ENCODE peak calls at places on chromosomes 6 and 20, in nine cellular contexts. One of them, this sample, is unnamed.

GRCh38 chr6:128827675-128828464 is 55.1 kb upstream of the LAMA2 start:
- DNase-seq in activated naive CD4-positive, alpha-beta T cell: no peak
- DNase-seq in GDM1: no peak
- DNase-seq in heart left ventricle: no peak
- DNase-seq in GM12865: no peak
- DNase-seq in HEK293T: no peak
- DNase-seq in HS-27A: no peak
- DNase-seq in IMR-90: peak; percentile 73
- DNase-seq in epithelial cell of esophagus: no peak
- DNase-seq in this sample: no peak

GRCh38 chr6:133705071-133705470 is 183.8 kb upstream of the TCF21 start:
- DNase-seq in activated naive CD4-positive, alpha-beta T cell: no peak
- DNase-seq in GDM1: no peak
- DNase-seq in heart left ventricle: no peak
- DNase-seq in GM12865: no peak
- DNase-seq in HEK293T: no peak
- DNase-seq in HS-27A: peak; percentile 69
- DNase-seq in IMR-90: peak; percentile 91
- DNase-seq in epithelial cell of esophagus: peak; percentile 65
- DNase-seq in this sample: no peak

GRCh38 chr6:166572370-166573261 is 13.9 kb downstream of the RAMACL start:
- DNase-seq in activated naive CD4-positive, alpha-beta T cell: no peak
- DNase-seq in GDM1: no peak
- DNase-seq in heart left ventricle: no peak
- DNase-seq in GM12865: no peak
- DNase-seq in HEK293T: no peak
- DNase-seq in HS-27A: no peak
- DNase-seq in IMR-90: peak; percentile 98
- DNase-seq in epithelial cell of esophagus: peak; percentile 27
- DNase-seq in this sample: no peak

GRCh38 chr6:13275435-13275989 is 52.8 kb downstream of the TBC1D7 start:
- DNase-seq in activated naive CD4-positive, alpha-beta T cell: no peak
- DNase-seq in GDM1: no peak
- DNase-seq in heart left ventricle: no peak
- DNase-seq in GM12865: no peak
- DNase-seq in HEK293T: no peak
- DNase-seq in HS-27A: no peak
- DNase-seq in IMR-90: no peak
- DNase-seq in epithelial cell of esophagus: no peak
- DNase-seq in this sample: no peak

GRCh38 chr6:1200706-1201105 is 111.2 kb upstream of the FOXQ1 start:
- DNase-seq in activated naive CD4-positive, alpha-beta T cell: no peak
- DNase-seq in GDM1: no peak
- DNase-seq in heart left ventricle: no peak
- DNase-seq in GM12865: no peak
- DNase-seq in HEK293T: no peak
- DNase-seq in HS-27A: peak; percentile 88
- DNase-seq in IMR-90: peak; percentile 39
- DNase-seq in epithelial cell of esophagus: no peak
- DNase-seq in this sample: no peak

GRCh38 chr6:169340395-169340794 is 86.7 kb upstream of the THBS2 start:
- DNase-seq in activated naive CD4-positive, alpha-beta T cell: no peak
- DNase-seq in GDM1: no peak
- DNase-seq in heart left ventricle: no peak
- DNase-seq in GM12865: no peak
- DNase-seq in HEK293T: no peak
- DNase-seq in HS-27A: no peak
- DNase-seq in IMR-90: no peak
- DNase-seq in epithelial cell of esophagus: peak; percentile 81
- DNase-seq in this sample: no peak

GRCh38 chr20:46088409-46089075 is 1.2 kb downstream of the NCOA5 start:
- DNase-seq in activated naive CD4-positive, alpha-beta T cell: no peak
- DNase-seq in GDM1: no peak
- DNase-seq in heart left ventricle: no peak
- DNase-seq in GM12865: peak; percentile 53
- DNase-seq in HEK293T: peak; percentile 16
- DNase-seq in HS-27A: no peak
- DNase-seq in IMR-90: peak; percentile 8
- DNase-seq in epithelial cell of esophagus: peak; percentile 36
- DNase-seq in this sample: no peak

GRCh38 chr20:52992632-52993031 is 20.5 kb downstream of the TSHZ2 start:
- DNase-seq in activated naive CD4-positive, alpha-beta T cell: no peak
- DNase-seq in GDM1: no peak
- DNase-seq in heart left ventricle: no peak
- DNase-seq in GM12865: no peak
- DNase-seq in HEK293T: no peak
- DNase-seq in HS-27A: no peak
- DNase-seq in IMR-90: no peak
- DNase-seq in epithelial cell of esophagus: no peak
- DNase-seq in this sample: no peak

GRCh38 chr6:72418495-72418894 is 203.4 kb upstream of the KCNQ5 start:
- DNase-seq in activated naive CD4-positive, alpha-beta T cell: no peak
- DNase-seq in GDM1: no peak
- DNase-seq in heart left ventricle: no peak
- DNase-seq in GM12865: no peak
- DNase-seq in HEK293T: no peak
- DNase-seq in HS-27A: peak; percentile 59
- DNase-seq in IMR-90: peak; percentile 89
- DNase-seq in epithelial cell of esophagus: peak; percentile 66
- DNase-seq in this sample: no peak

GRCh38 chr20:53883098-53883762 is 187.2 kb downstream of the BCAS1 start:
- DNase-seq in activated naive CD4-positive, alpha-beta T cell: no peak
- DNase-seq in GDM1: no peak
- DNase-seq in heart left ventricle: no peak
- DNase-seq in GM12865: no peak
- DNase-seq in HEK293T: no peak
- DNase-seq in HS-27A: no peak
- DNase-seq in IMR-90: peak; percentile 86
- DNase-seq in epithelial cell of esophagus: peak; percentile 36
- DNase-seq in this sample: no peak

GRCh38 chr6:154598403-154598802 is 87.9 kb upstream of the CNKSR3 start:
- DNase-seq in activated naive CD4-positive, alpha-beta T cell: no peak
- DNase-seq in GDM1: no peak
- DNase-seq in heart left ventricle: no peak
- DNase-seq in GM12865: no peak
- DNase-seq in HEK293T: no peak
- DNase-seq in HS-27A: no peak
- DNase-seq in IMR-90: no peak
- DNase-seq in epithelial cell of esophagus: no peak
- DNase-seq in this sample: no peak

GRCh38 chr6:40848868-40849524 is 190.0 kb downstream of the UNC5CL start:
- DNase-seq in activated naive CD4-positive, alpha-beta T cell: no peak
- DNase-seq in GDM1: no peak
- DNase-seq in heart left ventricle: no peak
- DNase-seq in GM12865: no peak
- DNase-seq in HEK293T: no peak
- DNase-seq in HS-27A: no peak
- DNase-seq in IMR-90: no peak
- DNase-seq in epithelial cell of esophagus: no peak
- DNase-seq in this sample: no peak

GRCh38 chr6:126914172-126914571 is 204.3 kb upstream of the RSPO3 start:
- DNase-seq in activated naive CD4-positive, alpha-beta T cell: no peak
- DNase-seq in GDM1: no peak
- DNase-seq in heart left ventricle: no peak
- DNase-seq in GM12865: no peak
- DNase-seq in HEK293T: no peak
- DNase-seq in HS-27A: no peak
- DNase-seq in IMR-90: no peak
- DNase-seq in epithelial cell of esophagus: no peak
- DNase-seq in this sample: no peak

GRCh38 chr6:166459272-166459671 is 76.5 kb upstream of the MPC1 start:
- DNase-seq in activated naive CD4-positive, alpha-beta T cell: no peak
- DNase-seq in GDM1: no peak
- DNase-seq in heart left ventricle: no peak
- DNase-seq in GM12865: no peak
- DNase-seq in HEK293T: no peak
- DNase-seq in HS-27A: no peak
- DNase-seq in IMR-90: no peak
- DNase-seq in epithelial cell of esophagus: no peak
- DNase-seq in this sample: no peak

GRCh38 chr6:25499851-25500250 is 152.2 kb upstream of the SCGN start:
- DNase-seq in activated naive CD4-positive, alpha-beta T cell: no peak
- DNase-seq in GDM1: no peak
- DNase-seq in heart left ventricle: no peak
- DNase-seq in GM12865: no peak
- DNase-seq in HEK293T: no peak
- DNase-seq in HS-27A: no peak
- DNase-seq in IMR-90: peak; percentile 6
- DNase-seq in epithelial cell of esophagus: peak; percentile 88
- DNase-seq in this sample: no peak

GRCh38 chr6:44701637-44702101 is 314.2 kb downstream of the CDC5L start:
- DNase-seq in activated naive CD4-positive, alpha-beta T cell: no peak
- DNase-seq in GDM1: no peak
- DNase-seq in heart left ventricle: peak; percentile 67
- DNase-seq in GM12865: no peak
- DNase-seq in HEK293T: no peak
- DNase-seq in HS-27A: no peak
- DNase-seq in IMR-90: no peak
- DNase-seq in epithelial cell of esophagus: no peak
- DNase-seq in this sample: no peak

GRCh38 chr6:97240222-97240621 is 42.8 kb downstream of the MMS22L start:
- DNase-seq in activated naive CD4-positive, alpha-beta T cell: no peak
- DNase-seq in GDM1: no peak
- DNase-seq in heart left ventricle: no peak
- DNase-seq in GM12865: no peak
- DNase-seq in HEK293T: no peak
- DNase-seq in HS-27A: peak; percentile 34
- DNase-seq in IMR-90: peak; percentile 74
- DNase-seq in epithelial cell of esophagus: peak; percentile 74
- DNase-seq in this sample: no peak

GRCh38 chr6:146803601-146804000 is 204.8 kb downstream of the ADGB start:
- DNase-seq in activated naive CD4-positive, alpha-beta T cell: no peak
- DNase-seq in GDM1: no peak
- DNase-seq in heart left ventricle: peak; percentile 56
- DNase-seq in GM12865: no peak
- DNase-seq in HEK293T: no peak
- DNase-seq in HS-27A: no peak
- DNase-seq in IMR-90: no peak
- DNase-seq in epithelial cell of esophagus: no peak
- DNase-seq in this sample: no peak

GRCh38 chr20:61807426-61808160 is 258.1 kb downstream of the TAF4 start:
- DNase-seq in activated naive CD4-positive, alpha-beta T cell: no peak
- DNase-seq in GDM1: no peak
- DNase-seq in heart left ventricle: peak; percentile 56
- DNase-seq in GM12865: no peak
- DNase-seq in HEK293T: no peak
- DNase-seq in HS-27A: no peak
- DNase-seq in IMR-90: no peak
- DNase-seq in epithelial cell of esophagus: no peak
- DNase-seq in this sample: no peak

GRCh38 chr6:89792881-89793280 is 26.7 kb downstream of the MDN1 start:
- DNase-seq in activated naive CD4-positive, alpha-beta T cell: no peak
- DNase-seq in GDM1: peak; percentile 53
- DNase-seq in heart left ventricle: no peak
- DNase-seq in GM12865: peak; percentile 60
- DNase-seq in HEK293T: peak; percentile 51
- DNase-seq in HS-27A: no peak
- DNase-seq in IMR-90: peak; percentile 16
- DNase-seq in epithelial cell of esophagus: peak; percentile 57
- DNase-seq in this sample: peak; percentile 81

GRCh38 chr6:38695227-38695900 is 7.6 kb downstream of the GLO1 start:
- DNase-seq in activated naive CD4-positive, alpha-beta T cell: no peak
- DNase-seq in GDM1: no peak
- DNase-seq in heart left ventricle: no peak
- DNase-seq in GM12865: no peak
- DNase-seq in HEK293T: no peak
- DNase-seq in HS-27A: no peak
- DNase-seq in IMR-90: no peak
- DNase-seq in epithelial cell of esophagus: no peak
- DNase-seq in this sample: no peak

GRCh38 chr6:98764378-98764911 is 69.9 kb upstream of the POU3F2 start:
- DNase-seq in activated naive CD4-positive, alpha-beta T cell: no peak
- DNase-seq in GDM1: no peak
- DNase-seq in heart left ventricle: no peak
- DNase-seq in GM12865: no peak
- DNase-seq in HEK293T: no peak
- DNase-seq in HS-27A: no peak
- DNase-seq in IMR-90: peak; percentile 0
- DNase-seq in epithelial cell of esophagus: no peak
- DNase-seq in this sample: no peak

GRCh38 chr6:14919038-14919437 is 326.8 kb upstream of the JARID2 start:
- DNase-seq in activated naive CD4-positive, alpha-beta T cell: no peak
- DNase-seq in GDM1: no peak
- DNase-seq in heart left ventricle: no peak
- DNase-seq in GM12865: no peak
- DNase-seq in HEK293T: no peak
- DNase-seq in HS-27A: no peak
- DNase-seq in IMR-90: no peak
- DNase-seq in epithelial cell of esophagus: no peak
- DNase-seq in this sample: no peak

GRCh38 chr6:99588618-99589289 is 17.9 kb upstream of the PRDM13 start:
- DNase-seq in activated naive CD4-positive, alpha-beta T cell: peak; percentile 46
- DNase-seq in GDM1: no peak
- DNase-seq in heart left ventricle: peak; percentile 79
- DNase-seq in GM12865: peak; percentile 88
- DNase-seq in HEK293T: peak; percentile 84
- DNase-seq in HS-27A: no peak
- DNase-seq in IMR-90: peak; percentile 59
- DNase-seq in epithelial cell of esophagus: peak; percentile 80
- DNase-seq in this sample: peak; percentile 93

This sample was measured in KBM-7.